ENCODE peak calls at places on chromosomes 7 and 10, in nine cellular contexts. W, H, M, B, P, V, S, Q and E are unnamed samples.

GRCh38 chr10:104809288-104810090 is 168.4 kb downstream of the SORCS3 start:
- DNase-seq in W (no peak), H (no peak), Q (no peak), P (no peak), S (no peak), V (no peak), B (peak; percentile 26), M (no peak), E (no peak)

GRCh38 chr10:116826803-116827202 is 22.5 kb upstream of the ENO4 start:
- DNase-seq in Q (no peak), B (no peak), S (no peak), W (no peak), M (no peak), H (no peak), V (no peak), P (no peak), E (no peak)

GRCh38 chr7:151377406-151377805 is 32.4 kb downstream of the WDR86 start:
- DNase-seq in W (no peak), P (no peak), S (no peak), V (no peak), M (no peak), B (no peak), Q (no peak), H (no peak), E (no peak)

GRCh38 chr7:7212612-7213011 is 30.3 kb downstream of the C1GALT1 start:
- DNase-seq in Q (no peak), W (no peak), V (no peak), S (no peak), H (no peak), B (peak; percentile 13), P (no peak), M (no peak), E (no peak)

GRCh38 chr10:79060641-79061255 is 8.0 kb upstream of the ZMIZ1 start:
- DNase-seq in W (no peak), V (peak; percentile 4), M (peak; percentile 11), P (no peak), H (no peak), S (no peak), Q (peak; percentile 57), B (no peak), E (no peak)

GRCh38 chr7:100475549-100475948 is 3.5 kb downstream of the TSC22D4 start:
- DNase-seq in B (peak; percentile 58), Q (no peak), S (no peak), H (peak; percentile 56), V (no peak), M (no peak), W (peak; percentile 71), P (no peak), E (no peak)

GRCh38 chr10:48454302-48455054 is 148.0 kb downstream of the MAPK8 start:
- DNase-seq in H (no peak), W (peak; percentile 56), Q (no peak), S (no peak), B (peak; percentile 44), P (no peak), V (no peak), M (no peak), E (no peak)

GRCh38 chr10:73018632-73019031 is 64.0 kb upstream of the PLA2G12B start:
- DNase-seq in H (no peak), W (no peak), M (no peak), S (no peak), V (no peak), P (no peak), B (no peak), Q (no peak), E (no peak)

GRCh38 chr7:158080899-158081445 is 506.7 kb downstream of the PTPRN2 start:
- DNase-seq in Q (no peak), S (no peak), W (no peak), H (no peak), V (no peak), M (no peak), B (no peak), P (no peak), E (no peak)

GRCh38 chr7:4236389-4236788 is 445.7 kb upstream of the FOXK1 start:
- DNase-seq in H (no peak), Q (no peak), V (no peak), P (no peak), S (no peak), B (no peak), W (no peak), M (peak; percentile 16), E (no peak)

GRCh38 chr7:114412548-114412947 is 2.1 kb upstream of the FOXP2 start:
- DNase-seq in B (no peak), S (no peak), H (no peak), M (no peak), W (no peak), V (no peak), P (no peak), Q (no peak), E (no peak)

GRCh38 chr10:130904676-130905075 is 406.8 kb downstream of the TCERG1L start:
- DNase-seq in B (no peak), W (no peak), P (no peak), S (no peak), H (no peak), M (no peak), V (no peak), Q (no peak), E (no peak)

GRCh38 chr10:130902929-130903328 is 408.6 kb downstream of the TCERG1L start:
- DNase-seq in W (no peak), S (no peak), Q (no peak), V (no peak), P (no peak), H (no peak), B (no peak), M (no peak), E (no peak)

GRCh38 chr10:130902471-130902870 is 409.1 kb downstream of the TCERG1L start:
- DNase-seq in S (no peak), M (no peak), Q (no peak), B (no peak), H (no peak), P (no peak), W (no peak), V (no peak), E (no peak)

GRCh38 chr10:130905921-130906320 is 405.6 kb downstream of the TCERG1L start:
- DNase-seq in M (no peak), Q (no peak), H (no peak), S (no peak), B (no peak), W (no peak), V (no peak), P (no peak), E (no peak)

DNA sequence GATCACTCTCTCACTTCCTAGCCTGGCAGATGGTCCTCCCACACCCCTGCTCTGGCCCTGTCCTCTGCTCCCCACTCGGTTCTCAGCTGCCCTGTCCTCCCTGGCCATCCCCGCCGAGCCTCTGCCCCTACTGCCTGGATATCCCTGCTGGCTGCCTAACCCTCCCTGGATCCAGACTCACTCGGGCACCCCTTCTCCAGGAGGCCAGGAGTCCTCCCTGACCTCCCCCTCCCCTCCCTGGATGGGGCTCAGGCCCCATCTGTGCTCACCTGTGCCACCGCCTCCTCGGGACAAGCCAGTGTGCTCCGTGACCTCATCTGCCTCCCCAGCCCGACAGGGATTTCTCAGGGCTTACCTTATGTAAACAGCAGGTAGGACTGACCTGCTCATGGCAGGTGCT is 406.1 kb downstream of the TCERG1L start:
- DNase-seq in H (no peak), P (no peak), Q (no peak), M (no peak), V (no peak), B (no peak), S (no peak), W (no peak), E (no peak)
- H3K27me3 ChIP-seq in H (peaks cover 9% of the 10 kb centered on the region), P (no peaks in the 10 kb centered on the region), Q (peaks cover 18% of the 10 kb centered on the region), M (no peaks in the 10 kb centered on the region), V (peaks cover 6% of the 10 kb centered on the region), B (no peaks in the 10 kb centered on the region), S (no peaks in the 10 kb centered on the region), W (no peaks in the 10 kb centered on the region), E (no peaks in the 10 kb centered on the region)

DNA sequence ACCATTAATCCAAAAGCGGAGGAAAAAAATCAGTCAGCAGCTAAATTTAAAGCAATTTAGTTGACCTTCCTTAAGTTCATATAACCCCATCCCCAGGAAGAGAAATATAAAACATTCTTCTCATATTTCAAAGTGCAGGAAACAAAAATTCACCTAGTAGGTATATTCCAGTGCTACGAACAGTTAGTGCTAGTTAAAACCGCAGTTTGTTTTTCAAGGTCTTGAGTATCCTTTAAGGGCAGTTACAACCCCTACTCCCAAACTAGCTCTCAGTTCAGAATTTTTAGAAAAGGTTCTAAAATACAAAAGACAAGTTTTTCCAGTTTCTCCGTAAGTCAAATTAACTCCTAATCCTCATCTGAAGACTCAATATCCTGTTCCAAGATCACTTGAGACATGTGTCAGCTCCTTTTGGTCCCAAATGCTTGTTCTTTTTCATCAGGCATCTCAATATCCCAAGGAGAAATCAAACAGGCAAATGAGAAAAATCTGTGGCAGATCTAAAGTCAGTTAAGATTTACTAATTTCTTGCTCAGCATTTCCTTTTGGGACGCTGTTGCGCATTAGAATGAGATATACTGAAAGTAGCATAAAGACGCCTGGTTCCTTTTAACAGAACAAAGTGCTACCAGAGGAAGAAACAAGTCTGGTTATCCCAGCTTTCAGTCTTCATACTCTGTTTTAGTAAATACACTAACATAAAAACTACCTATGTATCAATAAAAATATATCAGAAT is 51.8 kb downstream of the ARHGAP12 start:
- DNase-seq in M (no peak), Q (no peak), B (no peak), H (no peak), W (no peak), V (no peak), S (no peak), P (no peak), E (no peak)
- H3K4me3 ChIP-seq in M (no peak overlapping the region), Q (no peak overlapping the region), B (no peak overlapping the region), H (no peak overlapping the region), W (no peak overlapping the region), V (no peak overlapping the region), S (no peak overlapping the region), P (no peak overlapping the region), E (no peak overlapping the region)

GRCh38 chr10:29540016-29540415 is 94.8 kb downstream of the SVIL start:
- DNase-seq in P (no peak), S (no peak), H (no peak), B (no peak), Q (no peak), V (no peak), W (no peak), M (no peak), E (no peak)

GRCh38 chr10:29535012-29535777 is 99.6 kb downstream of the SVIL start:
- DNase-seq in M (no peak), Q (no peak), V (peak; percentile 60), S (no peak), H (peak; percentile 56), W (peak; percentile 58), B (peak; percentile 81), P (no peak), E (no peak)

GRCh38 chr10:29535778-29536459 is 98.9 kb downstream of the SVIL start:
- DNase-seq in W (peak; percentile 69), V (no peak), H (no peak), P (no peak), M (no peak), Q (no peak), S (no peak), B (no peak), E (no peak)

GRCh38 chr10:29539398-29539797 is 95.4 kb downstream of the SVIL start:
- DNase-seq in B (no peak), M (no peak), S (no peak), W (no peak), V (no peak), H (no peak), Q (no peak), P (no peak), E (no peak)

GRCh38 chr10:29537799-29538198 is 97.0 kb downstream of the SVIL start:
- DNase-seq in H (no peak), S (no peak), V (no peak), M (no peak), P (no peak), Q (no peak), B (no peak), W (no peak), E (no peak)
- H3K9me3 ChIP-seq in H (no peaks in the 10 kb centered on the region), S (no peaks in the 10 kb centered on the region), V (no peaks in the 10 kb centered on the region), M (no peaks in the 10 kb centered on the region), P (no peaks in the 10 kb centered on the region), Q (no peaks in the 10 kb centered on the region), B (no peaks in the 10 kb centered on the region), W (no peaks in the 10 kb centered on the region), E (no peaks in the 10 kb centered on the region)

GRCh38 chr10:114771749-114772148 is 49.8 kb upstream of the FHIP2A start:
- DNase-seq in B (no peak), S (no peak), P (no peak), V (no peak), M (no peak), H (no peak), Q (no peak), W (no peak), E (no peak)
- H3K27me3 ChIP-seq in B (no peaks in the 10 kb centered on the region), S (peaks cover 6% of the 10 kb centered on the region), P (peaks cover 1% of the 10 kb centered on the region), V (peaks cover 2% of the 10 kb centered on the region), M (no peaks in the 10 kb centered on the region), H (no peaks in the 10 kb centered on the region), Q (peaks cover 5% of the 10 kb centered on the region), W (peaks cover 24% of the 10 kb centered on the region), E (no peaks in the 10 kb centered on the region)